ENCODE peak calls at places on chromosomes 4 and X, in ten cellular contexts. B is fibroblast of lung; E is tibial nerve; K is CD8-positive, alpha-beta memory T cell; O is colonic mucosa; D is effector memory CD4-positive, alpha-beta T cell; J is A549; N is Caco-2; X is HCT116; T is esophagus squamous epithelium. M is an unnamed sample.

GRCh38 chr4:160316036-160316435 is 1213.2 kb downstream of the RAPGEF2 start:
- DNase-seq in E (no peak), J (no peak), D (no peak), O (no peak), B (no peak), T (no peak), X (no peak), N (no peak), K (no peak), M (no peak)

GRCh38 chrX:3428762-3429161 is 82.3 kb upstream of the MXRA5 start:
- DNase-seq in N (no peak), B (no peak), K (no peak), T (no peak), O (no peak), X (no peak), J (no peak), D (no peak), E (no peak), M (no peak)

GRCh38 chr4:3368841-3369760 is 72.7 kb upstream of the HGFAC start:
- DNase-seq in N (no peak), D (no peak), O (no peak), T (no peak), X (no peak), B (no peak), E (no peak), K (peak; percentile 14), J (no peak), M (no peak)

GRCh38 chrX:9859711-9860555 is 73.7 kb downstream of the SHROOM2 start:
- DNase-seq in J (no peak), N (no peak), O (no peak), E (no peak), D (no peak), T (no peak), X (no peak), B (peak; percentile 44), K (no peak), M (no peak)

GRCh38 chr4:13483142-13484044 is 747 bp downstream of the RAB28 start:
- DNase-seq in K (no peak), N (peak; percentile 4), T (no peak), O (peak; percentile 56), D (no peak), E (peak; percentile 26), J (peak; percentile 41), B (peak; percentile 73), X (peak; percentile 10), M (no peak)

GRCh38 chrX:102950908-102951866 is 14.1 kb downstream of the RAB40AL start:
- DNase-seq in B (peak; percentile 51), X (peak; percentile 23), N (peak; percentile 57), E (peak; percentile 63), T (no peak), K (peak; percentile 35), O (peak; percentile 63), D (peak; percentile 4), J (peak; percentile 48), M (peak; percentile 35)

GRCh38 chr4:76546282-76547166 is 111.5 kb downstream of the SHROOM3 start:
- DNase-seq in D (no peak), B (peak; percentile 70), T (no peak), E (no peak), O (no peak), K (no peak), N (no peak), X (no peak), J (no peak), M (no peak)

GRCh38 chrX:16869393-16870094 is 618 bp downstream of the RBBP7 start:
- DNase-seq in K (peak; percentile 43), E (no peak), T (no peak), X (no peak), J (peak; percentile 32), O (peak; percentile 23), D (peak; percentile 26), N (peak; percentile 64), B (no peak), M (peak; percentile 44)

GRCh38 chrX:129772796-129773431 is 6.8 kb upstream of the SASH3 start:
- DNase-seq in D (no peak), T (peak; percentile 26), J (no peak), E (peak; percentile 13), N (no peak), X (no peak), B (no peak), K (no peak), O (peak; percentile 75), M (no peak)

GRCh38 chr4:140996757-140997156 is 136.5 kb downstream of the RNF150 start:
- DNase-seq in K (no peak), T (no peak), J (no peak), O (no peak), D (no peak), X (no peak), E (no peak), B (peak; percentile 44), N (no peak), M (no peak)

GRCh38 chrX:71107762-71108360 is 1.3 kb upstream of the CXorf65 start:
- DNase-seq in B (no peak), K (peak; percentile 55), N (no peak), T (no peak), E (no peak), D (no peak), J (no peak), O (no peak), X (no peak), M (no peak)

GRCh38 chrX:85765651-85766050 is 281.7 kb downstream of the CHM start:
- DNase-seq in O (no peak), T (no peak), D (no peak), X (no peak), B (no peak), N (no peak), J (no peak), E (no peak), K (no peak), M (no peak)

GRCh38 chrX:15908891-15909290 is 54.3 kb upstream of the AP1S2 start:
- DNase-seq in J (no peak), O (no peak), E (no peak), N (no peak), K (no peak), B (no peak), D (no peak), T (no peak), X (no peak), M (no peak)

GRCh38 chr4:17283832-17284231 is 228.1 kb downstream of the QDPR start:
- DNase-seq in E (no peak), K (no peak), N (no peak), T (no peak), O (no peak), B (no peak), J (no peak), X (no peak), D (no peak), M (no peak)

GRCh38 chr4:153785830-153786721 is 2.8 kb downstream of the SFRP2 start:
- DNase-seq in T (no peak), K (no peak), N (no peak), J (peak; percentile 14), B (peak; percentile 55), E (no peak), O (no peak), X (peak; percentile 26), D (no peak), M (no peak)

GRCh38 chrX:66915893-66916292 is 277.0 kb upstream of the EDA2R start:
- DNase-seq in J (no peak), N (no peak), T (no peak), X (no peak), O (no peak), E (no peak), K (no peak), B (no peak), D (no peak), M (no peak)

GRCh38 chrX:133813991-133814390 is 171.4 kb downstream of the GPC3 start:
- DNase-seq in D (no peak), O (no peak), B (peak; percentile 5), N (no peak), T (no peak), K (no peak), X (no peak), E (no peak), J (no peak), M (no peak)

GRCh38 chr4:25926473-25926872 is 12.5 kb downstream of the SMIM20 start:
- DNase-seq in O (no peak), T (no peak), D (no peak), X (no peak), K (no peak), J (no peak), E (no peak), N (no peak), B (no peak), M (no peak)

GRCh38 chrX:38087594-38087993 is 81.2 kb downstream of the SYTL5 start:
- DNase-seq in O (no peak), K (no peak), N (no peak), D (no peak), J (no peak), E (no peak), X (no peak), T (no peak), B (no peak), M (no peak)

GRCh38 chr4:167721574-167721973 is 370.8 kb upstream of the ANXA10 start:
- DNase-seq in E (no peak), X (no peak), N (no peak), O (no peak), D (no peak), J (peak; percentile 2), B (no peak), K (no peak), T (no peak), M (no peak)
- H3K9me3 ChIP-seq in E (no peaks in the 10 kb centered on the region), X (no peaks in the 10 kb centered on the region), N (no peaks in the 10 kb centered on the region), O (no peaks in the 10 kb centered on the region), D (no peaks in the 10 kb centered on the region), J (no peaks in the 10 kb centered on the region), B (no peaks in the 10 kb centered on the region), K (no peaks in the 10 kb centered on the region), T (no peaks in the 10 kb centered on the region), M (no peaks in the 10 kb centered on the region)

GRCh38 chr4:55103224-55103623 is 22.2 kb downstream of the KDR start:
- DNase-seq in N (no peak), J (no peak), K (no peak), O (no peak), E (no peak), D (no peak), B (no peak), T (no peak), X (no peak), M (no peak)
- H3K9me3 ChIP-seq in N (no peaks in the 10 kb centered on the region), J (no peaks in the 10 kb centered on the region), K (no peaks in the 10 kb centered on the region), O (no peaks in the 10 kb centered on the region), E (no peaks in the 10 kb centered on the region), D (no peaks in the 10 kb centered on the region), B (no peaks in the 10 kb centered on the region), T (no peaks in the 10 kb centered on the region), X (no peaks in the 10 kb centered on the region), M (no peaks in the 10 kb centered on the region)

GRCh38 chr4:135192746-135193535 is 991.4 kb upstream of the PABPC4L start:
- DNase-seq in D (no peak), J (no peak), B (no peak), O (no peak), K (no peak), T (no peak), X (no peak), E (no peak), N (no peak), M (no peak)
- H3K9me3 ChIP-seq in D (no peaks in the 10 kb centered on the region), J (no peaks in the 10 kb centered on the region), B (no peaks in the 10 kb centered on the region), O (no peaks in the 10 kb centered on the region), K (no peaks in the 10 kb centered on the region), T (no peaks in the 10 kb centered on the region), X (no peaks in the 10 kb centered on the region), E (peaks cover 3% of the 10 kb centered on the region), N (no peaks in the 10 kb centered on the region), M (no peaks in the 10 kb centered on the region)

DNA sequence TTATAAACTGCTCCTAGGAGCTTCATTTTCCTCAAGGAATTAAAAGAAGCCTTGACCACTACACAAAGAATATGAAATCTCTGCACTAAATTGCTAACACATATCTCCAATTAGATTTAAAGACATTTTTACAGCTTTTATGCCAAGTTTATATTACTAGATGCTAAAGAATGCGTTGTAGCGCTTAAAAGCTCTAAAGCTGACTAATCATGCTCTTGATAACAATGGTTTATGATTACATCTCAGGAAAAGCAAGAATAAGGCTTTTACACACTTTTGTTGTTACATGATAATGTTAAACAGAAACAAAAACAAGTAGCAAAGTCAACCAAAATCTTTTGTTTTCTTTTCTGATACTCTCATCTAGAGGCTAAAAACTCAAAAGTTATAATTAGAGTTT is 44.7 kb downstream of the SLC10A7 start:
- DNase-seq in N (no peak), X (no peak), E (no peak), T (no peak), D (no peak), J (no peak), O (no peak), K (no peak), B (no peak), M (no peak)
- H3K9me3 ChIP-seq in N (no peaks in the 10 kb centered on the region), X (no peaks in the 10 kb centered on the region), E (peaks cover 10% of the 10 kb centered on the region), T (no peaks in the 10 kb centered on the region), D (no peaks in the 10 kb centered on the region), J (no peaks in the 10 kb centered on the region), O (no peaks in the 10 kb centered on the region), K (no peaks in the 10 kb centered on the region), B (no peaks in the 10 kb centered on the region), M (no peaks in the 10 kb centered on the region)